ENCODE peak calls at places on chromosomes 7 and 10, in four cellular contexts. Q is GM12878, U is K562, B is HL-60. T is an unnamed sample.

GRCh38 chr10:42929993-42930392 is 146.9 kb upstream of the RET start:
- DNase-seq in Q (no peak), U (no peak), B (no peak), T (no peak)

GRCh38 chr10:100186253-100186780 is 488 bp upstream of the ERLIN1 start:
- DNase-seq in Q (peak; percentile 44), U (peak; percentile 41), B (no peak), T (no peak)

GRCh38 chr7:101707587-101707986 is 78.5 kb upstream of the MYL10 start:
- DNase-seq in Q (no peak), U (no peak), B (no peak), T (no peak)

GRCh38 chr7:54705436-54705835 is 53.6 kb downstream of the SEC61G start:
- DNase-seq in Q (peak; percentile 33), U (no peak), B (peak; percentile 57), T (no peak)

GRCh38 chr7:8035647-8036518 is 67.3 kb downstream of the GLCCI1 start:
- DNase-seq in Q (peak; percentile 23), U (peak; percentile 24), B (peak; percentile 12), T (no peak)

GRCh38 chr10:27742926-27743735 is 2.5 kb downstream of the MKX start:
- DNase-seq in Q (no peak), U (no peak), B (no peak), T (peak; percentile 19)

GRCh38 chr7:12222889-12223579 is 11.9 kb downstream of the TMEM106B start:
- DNase-seq in Q (no peak), U (no peak), B (no peak), T (no peak)

GRCh38 chr7:53315986-53316385 is 280.6 kb downstream of the POM121L12 start:
- DNase-seq in Q (no peak), U (no peak), B (no peak), T (no peak)

GRCh38 chr7:136853654-136854053 is 14.8 kb upstream of the CHRM2 start:
- DNase-seq in Q (no peak), U (no peak), B (no peak), T (no peak)

GRCh38 chr7:74180866-74181265 is 6.7 kb downstream of the EIF4H start:
- DNase-seq in Q (no peak), U (no peak), B (no peak), T (no peak)

GRCh38 chr7:139708541-139708940 is 69.3 kb downstream of the HIPK2 start:
- DNase-seq in Q (peak; percentile 58), U (no peak), B (no peak), T (no peak)
- TF ChIP-seq SPI1 in Q (no peak), U (no peak), B (no peak), T (no peak)

DNA sequence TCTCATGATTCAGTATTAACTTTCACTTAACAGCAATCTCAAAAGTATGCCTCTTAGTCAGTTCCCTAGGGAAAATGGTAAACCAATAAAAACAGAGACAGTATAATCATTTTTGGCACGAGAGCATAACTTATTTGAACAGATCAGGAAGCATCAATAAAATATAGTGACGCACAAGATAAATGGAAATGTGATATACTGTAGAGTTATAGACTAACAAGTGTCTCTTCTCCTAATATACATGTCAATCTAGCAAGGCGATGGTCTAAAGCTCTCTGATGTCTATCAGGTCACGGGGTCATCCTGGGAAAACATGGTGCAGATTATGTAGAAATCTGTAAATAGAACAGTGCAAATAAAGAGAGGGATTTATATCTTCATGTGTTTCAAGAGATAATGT is 131.6 kb downstream of the HGF start:
- DNase-seq in Q (no peak), U (no peak), B (no peak), T (no peak)
- TF ChIP-seq SPI1 in Q (no peak), U (no peak), B (no peak), T (no peak)

DNA sequence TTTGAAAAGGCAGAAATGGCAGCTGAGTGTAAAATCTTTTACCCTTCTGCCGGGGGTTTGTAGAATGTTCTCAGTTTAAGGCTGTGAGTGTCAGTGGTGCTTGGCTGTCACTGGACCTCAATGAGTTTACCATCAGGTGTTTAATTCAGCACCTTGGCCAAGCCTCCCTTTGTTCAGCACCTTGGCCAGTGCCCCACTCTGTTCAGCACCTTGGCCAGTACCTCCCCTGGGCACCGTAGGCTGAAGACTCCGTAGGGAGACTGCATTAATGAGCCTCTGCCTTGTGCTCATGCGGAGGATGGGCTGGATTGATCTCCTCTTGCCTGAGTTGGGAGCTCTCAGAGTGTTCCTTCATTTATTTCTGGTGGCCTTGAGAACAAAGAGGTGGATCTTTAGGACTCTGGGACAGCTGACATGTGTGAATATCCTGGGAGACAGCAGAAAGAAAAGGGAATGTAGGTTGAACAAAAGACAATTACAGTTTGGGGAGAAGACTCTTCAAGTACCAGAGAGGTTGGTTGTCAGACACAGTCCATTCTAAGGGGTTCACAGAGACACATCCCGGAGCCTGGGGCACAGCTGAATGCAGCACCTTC is 1.6 kb downstream of the FAM24A start:
- DNase-seq in Q (no peak), U (peak; percentile 64), B (peak; percentile 5), T (peak; percentile 42)
- TF ChIP-seq SPI1 in Q (no peak), U (no peak), B (no peak), T (no peak)

GRCh38 chr7:26216044-26216443 is 14.5 kb downstream of the CBX3 start:
- DNase-seq in Q (no peak), U (no peak), B (no peak), T (no peak)
- TF ChIP-seq SPI1 in Q (no peak), U (no peak), B (no peak), T (no peak)

GRCh38 chr10:28837613-28838390 is 160.5 kb downstream of the BAMBI start:
- DNase-seq in Q (no peak), U (no peak), B (no peak), T (no peak)
- TF ChIP-seq SPI1 in Q (no peak), U (no peak), B (no peak), T (no peak)

GRCh38 chr10:23813687-23814086 is 374.8 kb downstream of the OTUD1 start:
- DNase-seq in Q (no peak), U (no peak), B (no peak), T (no peak)

GRCh38 chr10:23820789-23821188 is 381.9 kb downstream of the OTUD1 start:
- DNase-seq in Q (no peak), U (no peak), B (no peak), T (no peak)

DNA sequence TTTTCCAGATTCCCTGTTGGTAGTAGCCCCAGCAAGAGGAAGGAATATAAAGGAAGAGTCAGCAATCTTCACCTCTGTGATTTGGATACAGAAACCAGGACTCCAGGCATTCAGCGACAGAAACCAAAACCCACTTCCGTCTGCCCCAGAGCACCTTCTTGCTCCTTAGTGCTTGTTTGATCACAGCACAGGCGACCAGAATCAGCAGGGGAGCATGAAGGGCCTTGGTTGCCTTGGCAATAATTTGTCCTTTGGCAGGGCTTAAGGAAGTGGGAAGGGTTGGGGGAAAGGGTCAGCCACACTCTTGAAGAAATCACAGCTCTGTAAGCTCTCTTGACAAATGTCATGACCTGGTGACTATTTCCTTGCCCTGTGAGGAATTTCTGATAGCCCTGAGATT is 379.6 kb downstream of the OTUD1 start:
- DNase-seq in Q (no peak), U (no peak), B (no peak), T (no peak)
- TF ChIP-seq SPI1 in Q (no peak), U (no peak), B (no peak), T (no peak)

DNA sequence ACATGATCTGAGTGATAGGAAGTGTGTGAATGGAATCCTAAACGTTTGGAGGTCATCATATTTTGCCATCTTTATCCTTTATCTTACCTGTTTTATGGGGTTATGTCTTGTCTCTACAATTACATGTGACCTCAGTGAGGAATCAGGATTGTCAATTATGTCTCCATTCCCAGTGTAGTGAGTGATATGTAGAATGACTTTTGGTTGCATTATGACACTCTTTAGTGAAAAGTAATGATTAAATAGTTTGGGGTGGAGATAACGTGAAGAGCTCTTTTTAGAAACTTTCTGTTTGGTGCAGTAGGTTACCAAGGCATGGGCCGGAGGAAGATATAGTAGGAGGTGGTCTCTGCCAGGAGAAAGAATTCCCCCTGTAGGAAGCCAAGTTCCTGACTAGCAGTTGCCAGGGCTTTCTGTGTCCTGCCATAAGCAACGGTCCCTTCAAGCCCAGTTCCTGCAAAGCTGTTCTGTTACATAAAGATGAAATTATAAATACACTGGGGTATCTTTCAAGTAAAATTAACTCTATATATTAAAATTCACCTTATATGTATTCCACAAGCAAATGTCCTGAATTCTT is 228.2 kb downstream of the NSUN6 start:
- DNase-seq in Q (no peak), U (no peak), B (no peak), T (no peak)
- TF ChIP-seq SPI1 in Q (no peak), U (no peak), B (no peak), T (no peak)

DNA sequence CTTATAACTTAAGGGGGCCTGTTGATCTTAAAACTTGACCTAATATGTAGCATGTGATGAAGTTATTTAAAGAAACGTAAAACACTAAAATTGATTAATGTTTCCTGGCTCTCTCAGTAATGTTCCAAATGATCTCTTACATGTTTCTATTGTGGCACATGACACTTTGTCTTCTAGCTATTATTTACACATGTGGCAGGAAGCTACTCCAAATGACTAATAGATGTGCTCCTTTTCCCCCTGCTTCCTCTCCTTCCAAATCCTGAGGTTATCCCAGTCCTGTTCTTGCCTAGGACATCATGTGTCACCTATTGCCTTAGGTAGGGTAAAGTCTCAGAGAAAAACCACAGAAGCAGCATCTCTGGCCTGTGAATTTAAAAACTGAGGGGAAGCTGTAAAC is 89.4 kb downstream of the FAS start:
- DNase-seq in Q (no peak), U (no peak), B (no peak), T (no peak)
- TF ChIP-seq SPI1 in Q (no peak), U (no peak), B (no peak), T (no peak)

GRCh38 chr7:50656141-50656895 is 91.1 kb upstream of the DDC start:
- DNase-seq in Q (no peak), U (no peak), B (no peak), T (no peak)

GRCh38 chr7:50657341-50657873 is 92.2 kb upstream of the DDC start:
- DNase-seq in Q (no peak), U (no peak), B (no peak), T (no peak)

GRCh38 chr7:50658696-50659095 is 93.5 kb upstream of the DDC start:
- DNase-seq in Q (no peak), U (no peak), B (no peak), T (no peak)

GRCh38 chr7:50659329-50659965 is 94.2 kb upstream of the DDC start:
- DNase-seq in Q (no peak), U (no peak), B (no peak), T (no peak)

DNA sequence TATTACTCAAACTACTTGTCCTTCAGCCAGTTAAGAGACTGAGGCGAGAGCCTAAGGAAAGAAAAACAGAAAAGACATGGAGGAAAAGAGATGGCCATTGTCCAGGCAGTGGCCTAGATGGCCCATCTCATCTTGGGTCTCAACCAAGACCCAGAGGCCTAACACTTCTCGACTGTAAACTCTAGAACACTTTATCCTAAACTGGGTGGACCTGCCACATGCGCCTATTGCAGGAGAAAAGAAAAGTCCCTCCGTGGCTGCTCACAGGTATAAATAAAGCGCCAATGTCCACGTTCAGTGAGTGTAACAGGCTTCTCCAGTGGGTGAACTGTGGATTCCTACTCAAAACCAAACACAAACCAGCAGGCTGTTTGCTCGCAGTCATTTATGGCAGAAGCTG is 92.7 kb upstream of the DDC start:
- DNase-seq in Q (no peak), U (no peak), B (no peak), T (no peak)
- TF ChIP-seq SPI1 in Q (no peak), U (no peak), B (no peak), T (no peak)

GRCh38 chr7:153657182-153657800 is 394.9 kb upstream of the DPP6 start:
- DNase-seq in Q (no peak), U (no peak), B (no peak), T (no peak)
- TF ChIP-seq SPI1 in Q (no peak), U (no peak), B (no peak), T (no peak)